ENCODE peak calls at places on chromosomes 11 and 22, in nine cellular contexts. G is heart right ventricle, D is fibroblast of mammary gland, O is colonic mucosa, R is GM13977, L is upper lobe of right lung, A is astrocyte of the spinal cord, M is Calu3, H is fibroblast of pulmonary artery. E is an unnamed sample.

GRCh38 chr11:30015725-30016449 is 943 bp downstream of the KCNA4 start:
- DNase-seq in G (no peak), D (no peak), O (no peak), R (no peak), L (no peak), A (no peak), M (no peak), H (no peak), E (no peak)

GRCh38 chr11:70176940-70177689 is 26.0 kb upstream of the FADD start:
- DNase-seq in G (no peak), D (peak; percentile 14), O (peak; percentile 29), R (peak; percentile 84), L (no peak), A (no peak), M (peak; percentile 55), H (no peak), E (peak; percentile 38)

GRCh38 chr11:121563900-121564822 is 111.4 kb upstream of the SORL1-AS1 start:
- DNase-seq in G (no peak), D (no peak), O (no peak), R (no peak), L (no peak), A (peak; percentile 15), M (no peak), H (no peak), E (no peak)

GRCh38 chr22:25582946-25583345 is 18.5 kb downstream of the GRK3 start:
- DNase-seq in G (no peak), D (peak; percentile 30), O (no peak), R (no peak), L (no peak), A (no peak), M (no peak), H (no peak), E (no peak)

GRCh38 chr11:12434255-12434654 is 56.9 kb downstream of the PARVA start:
- DNase-seq in G (no peak), D (peak; percentile 34), O (no peak), R (no peak), L (no peak), A (no peak), M (no peak), H (no peak), E (no peak)

GRCh38 chr11:74533421-74533820 is 39.9 kb upstream of the LIPT2 start:
- DNase-seq in G (no peak), D (no peak), O (no peak), R (no peak), L (no peak), A (no peak), M (no peak), H (no peak), E (no peak)

GRCh38 chr11:30635401-30635989 is 49.3 kb upstream of the MPPED2 start:
- DNase-seq in G (peak; percentile 6), D (no peak), O (no peak), R (no peak), L (no peak), A (peak; percentile 12), M (no peak), H (no peak), E (no peak)

GRCh38 chr11:47518212-47518959 is 34.5 kb downstream of the CELF1 start:
- DNase-seq in G (no peak), D (no peak), O (no peak), R (no peak), L (no peak), A (no peak), M (no peak), H (no peak), E (no peak)

GRCh38 chr22:19983701-19984100 is 32.9 kb downstream of the ARVCF start:
- DNase-seq in G (peak; percentile 53), D (no peak), O (no peak), R (no peak), L (no peak), A (no peak), M (no peak), H (no peak), E (no peak)

GRCh38 chr11:1310315-1310687 is 869 bp upstream of the TOLLIP start:
- DNase-seq in G (no peak), D (no peak), O (peak; percentile 45), R (no peak), L (no peak), A (peak; percentile 9), M (no peak), H (no peak), E (no peak)

GRCh38 chr11:107397357-107397756 is 60.3 kb downstream of the CWF19L2 start:
- DNase-seq in G (no peak), D (no peak), O (no peak), R (no peak), L (no peak), A (no peak), M (peak; percentile 7), H (no peak), E (peak; percentile 24)

GRCh38 chr11:57368106-57368826 is 12.7 kb downstream of the PRG3 start:
- DNase-seq in G (no peak), D (no peak), O (no peak), R (no peak), L (peak; percentile 86), A (no peak), M (no peak), H (no peak), E (peak; percentile 60)

GRCh38 chr22:26517429-26517828 is 5.2 kb upstream of the TFIP11 start:
- DNase-seq in G (no peak), D (no peak), O (no peak), R (no peak), L (no peak), A (no peak), M (no peak), H (no peak), E (no peak)

GRCh38 chr11:75325713-75326438 is 25.6 kb downstream of the ARRB1 start:
- DNase-seq in G (peak; percentile 58), D (peak; percentile 96), O (peak; percentile 71), R (no peak), L (peak; percentile 75), A (peak; percentile 86), M (peak; percentile 55), H (peak; percentile 91), E (peak; percentile 91)

GRCh38 chr11:561148-562003 is 606 bp downstream of the RASSF7 start:
- DNase-seq in G (no peak), D (no peak), O (peak; percentile 92), R (peak; percentile 59), L (peak; percentile 93), A (no peak), M (peak; percentile 94), H (no peak), E (no peak)

GRCh38 chr11:122746050-122746478 is 90.5 kb downstream of the UBASH3B start:
- DNase-seq in G (no peak), D (no peak), O (no peak), R (peak; percentile 80), L (peak; percentile 25), A (no peak), M (no peak), H (no peak), E (no peak)

GRCh38 chr22:42335839-42336378 is 65.5 kb upstream of the TCF20 start:
- DNase-seq in G (no peak), D (no peak), O (peak; percentile 38), R (no peak), L (no peak), A (no peak), M (no peak), H (no peak), E (no peak)

GRCh38 chr11:14413307-14414072 is 54.5 kb upstream of the RRAS2 start:
- DNase-seq in G (no peak), D (peak; percentile 87), O (no peak), R (no peak), L (no peak), A (peak; percentile 58), M (no peak), H (peak; percentile 80), E (peak; percentile 47)

GRCh38 chr11:99351620-99352019 is 330.9 kb downstream of the CNTN5 start:
- DNase-seq in G (no peak), D (peak; percentile 5), O (no peak), R (no peak), L (no peak), A (peak; percentile 23), M (no peak), H (peak; percentile 57), E (no peak)

GRCh38 chr11:117189941-117190544 is 9.1 kb upstream of the TAGLN start:
- DNase-seq in G (no peak), D (no peak), O (no peak), R (no peak), L (peak; percentile 58), A (no peak), M (no peak), H (no peak), E (no peak)

DNA sequence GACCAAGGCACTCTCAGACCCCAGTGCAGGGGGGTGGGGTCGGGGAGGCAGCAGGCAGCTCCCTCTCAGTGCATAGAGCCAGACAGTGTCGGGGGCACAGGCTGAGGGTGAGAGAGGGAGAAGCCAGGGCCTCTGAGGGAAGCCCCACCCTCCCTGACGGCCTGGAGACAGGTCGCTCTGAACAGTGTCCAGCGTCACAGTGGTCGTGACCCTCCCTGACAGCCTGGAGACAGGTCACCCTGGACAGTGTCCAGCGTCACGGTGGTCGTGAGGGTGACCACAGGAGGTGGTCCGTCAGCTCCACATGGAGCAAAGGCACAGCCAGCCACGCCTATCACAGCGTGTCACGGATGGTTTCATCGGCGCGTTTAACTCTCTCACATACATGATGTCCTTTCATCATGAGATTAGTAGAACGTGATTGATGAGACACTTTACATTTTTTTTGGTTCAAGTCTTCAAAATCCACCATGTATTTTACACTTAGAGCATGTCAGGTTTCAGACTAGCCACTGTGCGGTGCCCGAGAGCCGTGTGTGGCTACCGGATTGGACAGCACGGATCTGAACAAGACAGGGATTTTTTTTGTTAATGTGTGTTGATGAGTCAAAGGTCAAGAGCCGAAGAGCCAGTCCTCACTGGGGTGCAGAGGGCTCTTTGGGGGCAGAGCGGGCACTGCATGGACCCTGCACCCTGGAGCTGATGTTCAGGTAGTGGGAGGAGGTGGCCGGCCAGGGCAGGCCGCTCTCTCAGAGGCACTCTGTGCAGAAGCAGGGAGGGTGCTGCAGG is 23.9 kb upstream of the PANX2 start:
- DNase-seq in G (peak; percentile 59), D (peak; percentile 83), O (peak; percentile 64), R (no peak), L (peak; percentile 77), A (peak; percentile 53), M (peak; percentile 75), H (peak; percentile 80), E (peak; percentile 72)
- TF ChIP-seq CTCF in G (peak; percentile 62), D (peak; percentile 100), O (peak; percentile 64), R (no peak), L (peak; percentile 74), A (peak; percentile 88), M (peak; percentile 56), H (peak; percentile 98), E (peak; percentile 79)

GRCh38 chr11:91846002-91846401 is 378.6 kb upstream of the FAT3 start:
- DNase-seq in G (no peak), D (no peak), O (no peak), R (no peak), L (no peak), A (no peak), M (no peak), H (no peak), E (no peak)
- TF ChIP-seq CTCF in G (no peak), D (no peak), O (no peak), R (no peak), L (no peak), A (no peak), M (no peak), H (no peak), E (no peak)

GRCh38 chr22:27825174-27825573 is 23.6 kb upstream of the MN1 start:
- DNase-seq in G (no peak), D (peak; percentile 15), O (no peak), R (no peak), L (no peak), A (no peak), M (no peak), H (no peak), E (no peak)
- TF ChIP-seq CTCF in G (peak; percentile 23), D (peak; percentile 40), O (no peak), R (peak; percentile 36), L (peak; percentile 27), A (peak; percentile 46), M (no peak), H (peak; percentile 24), E (no peak)

GRCh38 chr11:129391864-129392263 is 16.2 kb downstream of the BARX2 start:
- DNase-seq in G (no peak), D (no peak), O (no peak), R (no peak), L (no peak), A (no peak), M (no peak), H (no peak), E (no peak)
- TF ChIP-seq CTCF in G (no peak), D (no peak), O (no peak), R (no peak), L (no peak), A (no peak), M (no peak), H (no peak), E (no peak)